ENCODE peak calls at places on chromosome 9, in four cellular contexts. B is tibial nerve, U is fibroblast of lung, E is Karpas-422. X is an unnamed sample. For H3K4me1, the result is how much of the 10 kb centered on the place peaks cover.

GRCh38 chr9:77826116-77826515 is 178.0 kb upstream of the GNA14 start:
- DNase-seq in U (no peak), B (no peak), E (no peak), X (no peak)

GRCh38 chr9:137044502-137045177 is 1.3 kb downstream of the NPDC1 start:
- DNase-seq in E (no peak), U (no peak), B (no peak), X (peak)

GRCh38 chr9:133427658-133428348 is 5.6 kb downstream of the ADAMTS13 start:
- DNase-seq in U (no peak), B (no peak), E (no peak), X (no peak)

GRCh38 chr9:109771796-109772525 is 8.0 kb upstream of the PALM2AKAP2 start:
- DNase-seq in E (no peak), U (peak), B (no peak), X (peak)

GRCh38 chr9:99822596-99823391 is 1.1 kb downstream of the NR4A3 start:
- DNase-seq in B (peak), U (peak), E (peak), X (peak)

GRCh38 chr9:108537756-108538155 is 318.0 kb downstream of the ACTL7B start:
- DNase-seq in U (no peak), E (no peak), B (no peak), X (no peak)

GRCh38 chr9:133086894-133087293 is 25.1 kb downstream of the CEL start:
- DNase-seq in U (no peak), E (no peak), B (no peak), X (no peak)

GRCh38 chr9:127844821-127845359 is 9.6 kb downstream of the ENG start:
- DNase-seq in B (no peak), E (no peak), U (peak), X (no peak)

GRCh38 chr9:1726993-1727759 is 288.0 kb upstream of the SMARCA2 start:
- DNase-seq in U (no peak), B (no peak), E (no peak), X (no peak)

GRCh38 chr9:16221350-16221749 is 649.1 kb downstream of the BNC2 start:
- DNase-seq in U (no peak), E (no peak), B (peak), X (no peak)

GRCh38 chr9:91060520-91061343 is 259.1 kb downstream of the SYK start:
- DNase-seq in B (peak), E (no peak), U (peak), X (peak)

GRCh38 chr9:127557466-127557869 is 54.6 kb upstream of the STXBP1 start:
- DNase-seq in E (no peak), B (no peak), U (no peak), X (no peak)

GRCh38 chr9:91693226-91693625 is 256.8 kb downstream of the ROR2 start:
- DNase-seq in E (no peak), B (no peak), U (peak), X (no peak)

GRCh38 chr9:137298983-137299521 is 3.0 kb downstream of the NRARP start:
- DNase-seq in B (no peak), E (no peak), U (no peak), X (no peak)

GRCh38 chr9:98806394-98807069 is 938 bp upstream of the GALNT12 start:
- DNase-seq in B (no peak), U (peak), E (peak), X (no peak)

GRCh38 chr9:37747271-37747753 is 6.3 kb upstream of the TRMT10B start:
- DNase-seq in B (peak), U (peak), E (peak), X (peak)

GRCh38 chr9:22111871-22112247 is 102.8 kb upstream of the CDKN2B start:
- DNase-seq in U (peak), E (no peak), B (no peak), X (no peak)

GRCh38 chr9:137783521-137783920 is 94.1 kb upstream of the CACNA1B start:
- DNase-seq in U (no peak), E (no peak), B (no peak), X (no peak)

GRCh38 chr9:107020040-107020530 is 157.1 kb downstream of the ZNF462 start:
- DNase-seq in U (peak), E (no peak), B (peak), X (no peak)

GRCh38 chr9:132242621-132243155 is 80.8 kb downstream of the NTNG2 start:
- DNase-seq in U (no peak), B (no peak), E (no peak), X (no peak)

GRCh38 chr9:124975131-124975530 is 34.2 kb upstream of the GOLGA1 start:
- DNase-seq in E (no peak), U (peak), B (no peak), X (no peak)

GRCh38 chr9:118586978-118587377 is 782.3 kb downstream of the BRINP1 start:
- DNase-seq in E (no peak), U (no peak), B (no peak), X (no peak)

GRCh38 chr9:88574993-88575392 is 40.0 kb downstream of the NXNL2 start:
- DNase-seq in B (no peak), U (peak), E (no peak), X (peak)

GRCh38 chr9:73011956-73012355 is 59.1 kb upstream of the ALDH1A1 start:
- DNase-seq in B (no peak), E (no peak), U (no peak), X (no peak)

GRCh38 chr9:15222313-15222712 is 84.7 kb downstream of the TTC39B start:
- DNase-seq in E (no peak), U (no peak), B (no peak), X (no peak)

GRCh38 chr9:14189578-14189977 is 124.4 kb downstream of the NFIB start:
- DNase-seq in E (no peak), B (no peak), U (peak), X (no peak)

GRCh38 chr9:71781391-71781790 is 13.1 kb upstream of the CEMIP2 start:
- DNase-seq in U (no peak), B (no peak), E (no peak), X (no peak)

GRCh38 chr9:78756813-78757510 is 460.0 kb downstream of the PSAT1 start:
- DNase-seq in B (no peak), U (no peak), E (peak), X (no peak)

GRCh38 chr9:123929177-123929869 is 603 bp downstream of the DENND1A start:
- DNase-seq in B (no peak), E (peak), U (no peak), X (peak)

GRCh38 chr9:88852794-88853193 is 138.5 kb upstream of the S1PR3 start:
- DNase-seq in B (peak), U (peak), E (no peak), X (no peak)

GRCh38 chr9:86721843-86722705 is 225.2 kb downstream of the GAS1 start:
- DNase-seq in E (no peak), U (peak), B (peak), X (peak)

GRCh38 chr9:127980056-127980705 is 608 bp downstream of the EEIG1 start:
- DNase-seq in B (no peak), U (no peak), E (peak), X (peak)

GRCh38 chr9:108687360-108687981 is 168.3 kb downstream of the ACTL7B start:
- DNase-seq in B (no peak), E (no peak), U (peak), X (no peak)

GRCh38 chr9:36140086-36141084 is 3.9 kb downstream of the GLIPR2 start:
- DNase-seq in U (no peak), B (no peak), E (peak), X (no peak)

GRCh38 chr9:79446540-79447307 is 125.0 kb upstream of the TLE4 start:
- DNase-seq in E (peak), U (no peak), B (no peak), X (no peak)

GRCh38 chr9:16343249-16344237 is 526.9 kb downstream of the BNC2 start:
- DNase-seq in E (no peak), B (peak), U (no peak), X (no peak)

GRCh38 chr9:95726756-95727155 is 148.7 kb upstream of the ERCC6L2 start:
- DNase-seq in E (peak), B (no peak), U (peak), X (no peak)

GRCh38 chr9:103681435-103681834 is 412.7 kb upstream of the SMC2 start:
- DNase-seq in E (no peak), U (no peak), B (no peak), X (no peak)

GRCh38 chr9:129459550-129460322 is 161.2 kb downstream of the C9orf50 start:
- DNase-seq in B (no peak), U (no peak), E (no peak), X (no peak)

GRCh38 chr9:81372628-81373191 is 316.6 kb downstream of the TLE1 start:
- DNase-seq in U (peak), E (no peak), B (no peak), X (no peak)

GRCh38 chr9:81370096-81370495 is 319.3 kb downstream of the TLE1 start:
- DNase-seq in U (no peak), B (no peak), E (no peak), X (no peak)

GRCh38 chr9:81371824-81372223 is 317.5 kb downstream of the TLE1 start:
- DNase-seq in B (no peak), U (no peak), E (no peak), X (no peak)

GRCh38 chr9:81369136-81369535 is 320.2 kb downstream of the TLE1 start:
- DNase-seq in B (no peak), U (no peak), E (no peak), X (no peak)

GRCh38 chr9:81370650-81371049 is 318.7 kb downstream of the TLE1 start:
- DNase-seq in E (no peak), B (no peak), U (no peak), X (no peak)
- H3K27ac ChIP-seq in E (no peak), B (no peak), U (no peak), X (no peak)

GRCh38 chr9:121886759-121887485 is 206.2 kb downstream of the TTLL11 start:
- DNase-seq in E (no peak), U (no peak), B (no peak), X (no peak)
- H3K4me1 ChIP-seq in E (under half), U (under half), B (under half), X (under half)

DNA sequence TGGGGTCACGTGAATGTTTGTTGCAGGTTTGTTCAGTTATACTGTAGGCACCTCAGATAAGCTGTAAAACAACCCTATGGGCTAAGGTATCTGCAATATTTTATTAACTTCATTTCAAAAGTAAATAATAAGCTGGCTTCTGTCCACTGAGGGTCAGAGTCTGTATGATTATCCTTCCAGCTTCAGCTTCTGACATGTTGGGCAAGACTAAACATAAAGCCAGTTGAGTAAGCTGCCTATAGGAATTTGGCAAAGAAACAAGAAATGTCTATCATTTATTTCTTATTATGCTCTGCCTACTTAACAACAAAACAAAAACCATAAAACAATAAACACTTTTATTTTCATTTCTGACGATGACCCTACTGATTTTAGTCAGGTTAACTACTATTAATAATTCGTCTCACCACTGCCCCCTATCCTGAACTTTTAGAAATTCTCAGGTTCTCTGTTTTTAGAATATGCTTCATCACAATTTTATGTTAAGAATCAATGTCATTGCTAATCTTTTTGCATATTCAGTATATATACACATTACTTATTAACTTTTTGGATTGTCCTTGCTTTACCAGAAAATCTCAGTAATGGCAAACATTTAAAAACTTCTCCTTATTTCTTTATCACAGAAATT is 413.5 kb upstream of the ADAMTSL1 start:
- DNase-seq in E (peak), B (no peak), U (no peak), X (no peak)
- H3K27ac ChIP-seq in E (no peak), B (no peak), U (no peak), X (peak)

DNA sequence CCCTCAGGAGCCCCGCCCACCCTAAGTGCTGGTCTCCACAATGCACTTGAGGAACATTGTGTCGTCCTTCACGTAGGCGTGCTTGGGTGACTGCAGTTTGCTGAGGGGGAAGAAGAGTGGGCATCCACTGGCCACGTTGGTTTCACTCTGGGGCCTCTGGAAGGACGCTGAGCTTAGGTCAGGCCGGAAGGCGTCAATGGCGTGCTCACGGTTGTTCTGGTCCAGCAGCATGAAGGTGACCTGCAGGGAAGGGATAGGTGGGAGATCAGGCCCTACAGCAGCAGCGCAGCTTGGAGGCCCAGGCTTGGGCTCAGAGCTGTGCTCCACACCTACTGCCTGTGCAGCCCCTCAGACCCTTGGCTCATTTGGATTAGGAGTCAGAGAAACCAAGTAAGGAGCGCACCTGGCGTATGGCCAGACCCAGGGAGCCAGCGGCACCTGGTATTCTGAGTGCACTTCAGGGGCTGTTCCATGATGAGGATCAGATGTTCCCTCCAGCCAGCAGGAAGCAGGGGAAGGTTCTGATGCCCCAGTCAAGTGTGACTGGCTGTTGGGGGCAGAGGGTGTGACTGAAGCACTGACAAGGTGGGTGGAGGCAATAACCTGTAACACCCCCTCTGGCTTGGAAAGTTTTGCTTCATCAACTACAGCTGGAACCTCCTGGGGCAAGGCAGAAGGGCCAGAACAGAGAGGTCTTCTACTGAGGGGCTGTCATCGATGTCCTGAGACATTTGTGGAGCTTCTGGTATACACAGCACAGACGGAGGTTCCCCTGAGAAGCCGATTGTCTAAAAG is 21.4 kb downstream of the TRAF1 start:
- DNase-seq in E (no peak), U (no peak), B (no peak), X (no peak)
- H3K4me1 ChIP-seq in E (under half), U (under half), B (under half), X (under half)

DNA sequence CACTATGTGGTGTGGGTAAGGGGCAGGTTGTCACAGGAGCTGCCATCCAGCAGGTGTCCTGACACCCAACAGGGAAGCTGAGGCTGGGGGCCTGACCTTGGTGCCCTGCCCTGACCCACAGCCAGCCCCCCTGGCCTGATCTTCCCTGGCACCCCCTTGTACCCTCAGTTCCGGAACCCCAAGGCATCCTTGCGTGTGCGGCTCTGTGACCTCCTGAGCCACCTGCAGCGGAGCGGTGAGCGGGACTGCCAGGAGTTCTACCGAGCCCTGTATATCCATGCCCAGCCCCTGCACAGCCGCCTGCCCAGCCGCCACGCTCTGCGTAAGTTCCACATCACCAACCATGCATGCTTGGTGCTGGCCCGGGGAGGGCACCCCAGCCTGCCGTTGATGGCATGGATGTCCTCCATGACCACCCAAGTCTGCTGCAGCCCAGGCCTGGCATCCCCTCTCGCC is 14.4 kb downstream of the CARD19 start:
- DNase-seq in E (peak), B (no peak), U (no peak), X (peak)
- H3K27ac ChIP-seq in E (no peak), B (no peak), U (no peak), X (no peak)

X was measured in uterus.